ENCODE peak calls at places on chromosomes 6 and 20, in six cellular contexts. A is fibroblast of mammary gland, G is AG04450, X is lower leg skin, S is RWPE1, K is HepG2. F is an unnamed sample.
A peak's percentile ranks its signal among the peaks of the same experiment; 100 is the strongest.

GRCh38 chr20:38106461-38106860 is 58.6 kb downstream of the TGM2 start:
- DNase-seq in A (no peak), G (no peak), X (no peak), S (no peak), K (no peak), F (peak; percentile 86)

GRCh38 chr20:36155991-36156390 is 1.5 kb downstream of the EPB41L1 start:
- DNase-seq in A (no peak), G (no peak), X (no peak), S (no peak), K (no peak), F (no peak)

GRCh38 chr6:79377830-79378460 is 143.5 kb upstream of the HMGN3 start:
- DNase-seq in A (peak; percentile 51), G (no peak), X (no peak), S (no peak), K (no peak), F (no peak)

GRCh38 chr20:46694484-46694883 is 5.2 kb upstream of the TP53RK start:
- DNase-seq in A (peak; percentile 78), G (no peak), X (no peak), S (peak; percentile 63), K (no peak), F (no peak)

GRCh38 chr20:41654884-41655283 is 36.7 kb upstream of the CHD6 start:
- DNase-seq in A (peak; percentile 15), G (no peak), X (no peak), S (peak; percentile 53), K (no peak), F (no peak)

GRCh38 chr20:50312002-50312681 is 121.5 kb downstream of the CEBPB start:
- DNase-seq in A (no peak), G (no peak), X (no peak), S (no peak), K (no peak), F (no peak)

GRCh38 chr6:136757150-136757549 is 35.1 kb downstream of the MAP3K5 start:
- DNase-seq in A (no peak), G (no peak), X (no peak), S (no peak), K (no peak), F (no peak)

GRCh38 chr6:30821862-30822784 is 62.2 kb upstream of the DDR1 start:
- DNase-seq in A (peak; percentile 51), G (no peak), X (no peak), S (peak; percentile 39), K (peak; percentile 70), F (no peak)

GRCh38 chr6:15305496-15305895 is 59.6 kb downstream of the JARID2 start:
- DNase-seq in A (no peak), G (no peak), X (no peak), S (no peak), K (no peak), F (no peak)

DNA sequence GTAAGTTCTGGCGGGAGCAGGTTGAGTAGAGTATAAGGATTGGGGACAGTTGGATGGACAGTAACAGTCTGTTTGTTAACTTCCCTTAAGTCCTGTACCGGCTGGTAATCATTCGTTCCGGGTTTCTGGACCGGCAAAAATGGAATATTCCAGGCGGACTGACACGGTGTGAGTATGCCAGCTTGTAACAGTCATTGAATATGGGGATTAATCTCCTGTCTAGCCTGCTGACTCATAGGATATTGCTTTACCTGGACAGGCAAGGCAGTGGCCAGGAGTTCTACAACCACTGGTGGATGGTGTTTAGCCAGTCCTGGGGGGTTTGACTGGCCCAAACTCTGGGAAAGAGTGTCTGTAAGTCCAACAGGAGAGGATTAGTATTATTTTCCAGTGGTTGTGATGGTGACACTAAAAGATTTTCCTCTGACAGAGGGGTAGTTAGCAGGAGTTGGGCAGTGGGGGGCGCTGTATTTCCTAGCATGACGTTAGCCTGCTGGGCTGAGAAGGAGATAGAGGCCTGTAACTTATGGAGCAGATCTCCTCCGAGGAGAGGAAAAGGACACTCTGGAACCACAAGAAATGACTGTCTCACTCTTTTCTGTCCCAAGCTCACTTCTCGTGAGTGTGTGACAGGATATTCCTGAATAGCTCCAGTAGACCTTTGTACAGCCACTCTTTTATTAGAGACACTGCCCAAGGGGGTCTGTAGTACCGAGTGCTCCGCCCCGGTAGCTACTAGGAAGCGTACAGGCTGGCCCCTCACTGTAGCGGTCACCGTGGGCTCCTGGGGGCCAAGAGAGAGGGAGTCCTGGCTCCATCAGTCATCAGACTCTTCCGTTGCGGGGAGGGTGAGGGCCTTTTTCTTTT is 152.2 kb downstream of the TRIM27 start:
- DNase-seq in A (no peak), G (no peak), X (no peak), S (no peak), K (no peak), F (peak; percentile 79)
- TF ChIP-seq CTCF in A (no peak), G (no peak), X (no peak), S (no peak), K (peak; percentile 16), F (no peak)

GRCh38 chr6:73803562-73804221 is 107.7 kb downstream of the CD109 start:
- DNase-seq in A (peak; percentile 95), G (peak; percentile 88), X (no peak), S (peak; percentile 20), K (peak; percentile 35), F (no peak)
- TF ChIP-seq CTCF in A (peak; percentile 69), G (peak; percentile 66), X (no peak), S (peak; percentile 17), K (peak; percentile 64), F (peak; percentile 10)

GRCh38 chr20:63856111-63856511 is 5.2 kb upstream of the ABHD16B start:
- DNase-seq in A (no peak), G (no peak), X (no peak), S (no peak), K (no peak), F (no peak)
- TF ChIP-seq CTCF in A (no peak), G (no peak), X (no peak), S (no peak), K (no peak), F (no peak)

GRCh38 chr6:53280207-53280606 is 68.5 kb downstream of the ELOVL5 start:
- DNase-seq in A (no peak), G (no peak), X (no peak), S (no peak), K (no peak), F (no peak)

GRCh38 chr6:53284901-53285300 is 63.8 kb downstream of the ELOVL5 start:
- DNase-seq in A (no peak), G (no peak), X (no peak), S (no peak), K (no peak), F (no peak)

GRCh38 chr6:53282234-53282633 is 66.5 kb downstream of the ELOVL5 start:
- DNase-seq in A (no peak), G (no peak), X (no peak), S (no peak), K (no peak), F (no peak)

GRCh38 chr6:53281518-53282215 is 67.1 kb downstream of the ELOVL5 start:
- DNase-seq in A (no peak), G (no peak), X (no peak), S (no peak), K (no peak), F (no peak)

GRCh38 chr6:53282741-53283140 is 66.0 kb downstream of the ELOVL5 start:
- DNase-seq in A (no peak), G (no peak), X (no peak), S (no peak), K (no peak), F (no peak)
- TF ChIP-seq CTCF in A (no peak), G (no peak), X (no peak), S (no peak), K (no peak), F (no peak)

GRCh38 chr20:45405566-45406259 is 2.4 kb upstream of the DBNDD2 start:
- DNase-seq in A (no peak), G (no peak), X (no peak), S (peak; percentile 34), K (no peak), F (no peak)

GRCh38 chr20:45407067-45407745 is 883 bp upstream of the DBNDD2 start:
- DNase-seq in A (peak; percentile 35), G (no peak), X (no peak), S (peak; percentile 58), K (no peak), F (no peak)

GRCh38 chr20:45407783-45408645 is at the start of gene DBNDD2:
- DNase-seq in A (no peak), G (no peak), X (no peak), S (no peak), K (no peak), F (no peak)

GRCh38 chr20:45404438-45404837 is 3.7 kb upstream of the DBNDD2 start:
- DNase-seq in A (no peak), G (no peak), X (no peak), S (no peak), K (no peak), F (no peak)

DNA sequence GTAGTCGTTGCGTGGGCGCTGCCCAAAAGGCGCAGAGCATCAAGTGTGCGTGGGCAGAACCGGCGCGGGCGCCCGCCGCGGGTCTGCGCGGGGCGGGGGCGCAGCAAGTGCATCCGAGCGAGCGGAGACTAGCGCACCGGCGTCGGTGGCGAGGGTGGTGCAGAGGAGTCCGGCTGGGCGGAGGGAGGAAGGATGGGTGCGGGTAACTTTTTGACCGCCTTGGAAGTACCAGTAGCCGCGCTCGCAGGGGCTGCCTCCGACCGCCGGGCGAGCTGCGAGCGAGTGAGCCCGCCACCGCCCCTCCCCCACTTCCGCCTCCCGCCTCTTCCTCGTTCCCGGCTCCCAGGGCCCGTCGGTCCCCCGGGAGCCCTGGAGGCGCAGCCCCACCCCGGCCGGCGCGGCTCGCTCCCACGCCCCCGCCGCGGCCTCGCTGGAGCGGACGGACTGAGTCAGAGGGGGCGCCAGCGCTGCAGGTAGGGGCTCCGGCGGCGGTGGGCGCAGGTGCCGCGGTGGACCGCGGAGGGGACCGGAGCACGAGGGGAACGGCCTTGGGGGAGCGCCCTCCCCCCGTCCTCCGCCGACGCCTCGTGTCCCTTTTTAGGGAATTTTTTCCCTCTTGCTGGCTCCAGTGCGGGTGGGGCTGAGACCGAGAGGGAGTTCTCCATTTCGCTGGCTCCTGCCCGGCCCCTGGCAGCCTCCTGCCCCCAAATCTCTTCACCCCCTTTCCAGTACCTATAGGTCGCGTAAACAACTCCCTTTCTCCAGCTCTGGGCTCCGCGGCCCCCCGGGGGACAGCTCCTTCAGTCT is 1.6 kb upstream of the DBNDD2 start:
- DNase-seq in A (peak; percentile 30), G (no peak), X (peak; percentile 36), S (peak; percentile 77), K (no peak), F (no peak)
- TF ChIP-seq CTCF in A (no peak), G (no peak), X (no peak), S (no peak), K (peak; percentile 43), F (no peak)

DNA sequence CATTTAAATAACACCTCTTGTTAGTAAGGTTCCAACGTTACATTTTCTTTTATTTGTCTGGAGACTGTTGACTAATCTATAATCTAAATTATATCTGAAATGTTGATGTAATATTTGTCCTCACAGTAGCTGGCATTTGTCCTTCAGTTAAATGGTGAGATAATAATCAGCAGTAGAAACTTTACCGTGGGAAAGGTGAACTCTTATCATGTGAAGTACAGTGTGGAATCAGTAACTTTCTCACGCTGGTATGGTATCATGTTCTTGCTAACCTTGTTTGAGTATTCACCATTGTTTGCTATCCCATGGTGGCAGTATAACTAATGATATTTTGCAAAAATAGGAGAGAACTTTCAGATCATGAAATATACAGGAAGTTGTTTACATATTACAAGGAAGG is 4.7 kb downstream of the GMNN start:
- DNase-seq in A (no peak), G (no peak), X (no peak), S (no peak), K (peak; percentile 89), F (no peak)
- TF ChIP-seq CTCF in A (no peak), G (no peak), X (no peak), S (no peak), K (peak; percentile 26), F (no peak)